ENCODE peak calls at places on chromosomes 2 and 18, in ten cellular contexts. K is fibroblast of mammary gland, A is Panc1, D is keratinocyte, J is heart left ventricle, R is left ventricle myocardium inferior, S is AG09309, I is choroid plexus epithelial cell, F is Caco-2, L is breast epithelium. X is an unnamed sample.

GRCh38 chr2:103293266-103293583 is 531.4 kb downstream of the TMEM182 start:
- DNase-seq in I (no peak), F (no peak), J (no peak), K (no peak), S (no peak), A (no peak), R (no peak), D (no peak), L (no peak), X (no peak)

GRCh38 chr2:181104512-181105121 is 124.2 kb downstream of the UBE2E3 start:
- DNase-seq in A (peak), F (peak), S (peak), L (no peak), I (peak), K (peak), R (no peak), D (no peak), J (no peak), X (peak)

GRCh38 chr2:168470880-168471475 is 14.9 kb downstream of the CERS6 start:
- DNase-seq in A (no peak), S (no peak), D (no peak), F (peak), K (no peak), L (no peak), I (no peak), J (no peak), R (no peak), X (no peak)

GRCh38 chr18:74631242-74632087 is 33.8 kb downstream of the ZNF407 start:
- DNase-seq in I (peak), A (no peak), J (no peak), D (no peak), F (no peak), L (no peak), R (no peak), K (peak), S (no peak), X (peak)

GRCh38 chr2:22737144-22737543 is 647.8 kb upstream of the KLHL29 start:
- DNase-seq in D (no peak), S (no peak), K (no peak), J (no peak), I (no peak), F (no peak), L (no peak), A (no peak), R (no peak), X (no peak)

GRCh38 chr2:26807788-26808460 is 22.1 kb downstream of the CENPA start:
- DNase-seq in R (no peak), L (no peak), D (no peak), K (peak), A (no peak), F (peak), I (peak), S (no peak), J (no peak), X (no peak)

GRCh38 chr2:143686585-143687164 is 557.5 kb downstream of the ARHGAP15 start:
- DNase-seq in L (no peak), D (no peak), S (peak), F (peak), A (peak), I (peak), J (no peak), R (no peak), K (peak), X (peak)

GRCh38 chr2:95024306-95024880 is 1.1 kb upstream of the MAL start:
- DNase-seq in J (no peak), A (no peak), L (no peak), D (no peak), K (no peak), I (no peak), S (no peak), F (no peak), R (no peak), X (no peak)

GRCh38 chr2:171630812-171631626 is 56.2 kb upstream of the DYNC1I2 start:
- DNase-seq in L (no peak), D (no peak), J (no peak), F (peak), A (no peak), K (no peak), R (no peak), I (peak), S (no peak), X (no peak)

GRCh38 chr2:207054521-207054920 is 111.2 kb downstream of the KLF7 start:
- DNase-seq in D (no peak), I (peak), S (peak), L (no peak), J (no peak), F (no peak), K (peak), R (no peak), A (no peak), X (peak)

GRCh38 chr2:119227346-119227745 is 3.7 kb downstream of the STEAP3 start:
- DNase-seq in S (no peak), K (peak), A (no peak), L (no peak), J (no peak), I (no peak), R (no peak), D (no peak), F (no peak), X (no peak)

GRCh38 chr2:6674381-6674780 is 191.3 kb downstream of the CMPK2 start:
- DNase-seq in S (no peak), D (no peak), J (no peak), R (no peak), F (no peak), A (no peak), L (no peak), K (no peak), I (peak), X (no peak)

GRCh38 chr2:9145109-9145751 is 61.4 kb upstream of the ASAP2 start:
- DNase-seq in D (no peak), A (no peak), L (no peak), J (no peak), F (no peak), S (no peak), I (peak), K (peak), R (no peak), X (no peak)

GRCh38 chr2:159539701-159540100 is 76.6 kb downstream of the BAZ2B start:
- DNase-seq in R (no peak), J (no peak), L (no peak), I (no peak), F (no peak), D (no peak), K (no peak), A (no peak), S (no peak), X (peak)

GRCh38 chr18:9380101-9380500 is 45.5 kb downstream of the TWSG1 start:
- DNase-seq in S (peak), L (no peak), K (peak), D (no peak), F (no peak), R (no peak), J (no peak), I (peak), A (no peak), X (no peak)

GRCh38 chr2:138209009-138209408 is 244.7 kb downstream of the HNMT start:
- DNase-seq in D (peak), J (no peak), S (no peak), R (no peak), K (no peak), A (no peak), L (no peak), I (no peak), F (no peak), X (peak)

GRCh38 chr2:208326016-208326415 is 60.0 kb downstream of the PIKFYVE start:
- DNase-seq in J (no peak), I (no peak), A (no peak), F (no peak), K (no peak), R (no peak), L (no peak), S (no peak), D (no peak), X (no peak)

GRCh38 chr2:208334230-208334629 is 68.2 kb downstream of the PIKFYVE start:
- DNase-seq in L (no peak), S (no peak), F (peak), I (no peak), J (no peak), A (no peak), K (no peak), D (no peak), R (no peak), X (peak)

GRCh38 chr2:208329485-208329884 is 63.4 kb downstream of the PIKFYVE start:
- DNase-seq in F (no peak), A (no peak), D (no peak), L (no peak), J (no peak), I (no peak), K (no peak), S (no peak), R (no peak), X (peak)
- H3K4me3 ChIP-seq in F (no peak), A (no peak), D (no peak), L (no peak), J (no peak), I (no peak), K (no peak), S (no peak), R (no peak), X (no peak)

DNA sequence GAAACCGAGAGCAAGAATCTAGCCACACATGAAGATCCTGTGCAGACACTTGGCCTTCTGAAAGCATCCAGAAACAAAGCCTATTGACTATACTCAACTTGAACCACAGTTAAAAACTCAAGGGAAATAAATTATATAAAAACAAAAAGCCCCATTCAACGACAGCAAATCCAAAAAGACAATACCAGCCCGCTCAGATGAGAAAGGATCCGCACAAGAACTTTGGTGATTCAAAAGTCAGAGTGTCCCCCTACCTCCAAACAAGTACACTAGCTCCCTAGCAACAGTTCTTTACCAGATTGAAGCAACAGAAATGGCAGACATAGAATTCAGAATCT is 163.2 kb downstream of the WDPCP start:
- DNase-seq in R (no peak), D (no peak), F (no peak), K (no peak), L (no peak), A (no peak), I (no peak), S (no peak), J (no peak), X (no peak)
- TF ChIP-seq CTCF in R (no peak), D (no peak), F (no peak), K (no peak), L (no peak), A (peak), I (no peak), S (no peak), J (no peak), X (no peak)

GRCh38 chr2:196987654-196988364 is 61.3 kb upstream of the PGAP1 start:
- DNase-seq in S (peak), J (no peak), L (no peak), K (peak), A (peak), I (peak), D (peak), F (no peak), R (no peak), X (peak)
- H3K4me3 ChIP-seq in S (no peak), J (no peak), L (no peak), K (peak), A (peak), I (peak), D (no peak), F (no peak), R (peak), X (no peak)

GRCh38 chr2:226794751-226795171 is 4.9 kb downstream of the IRS1 start:
- DNase-seq in I (peak), D (no peak), F (no peak), J (peak), R (no peak), K (peak), L (no peak), A (no peak), S (no peak), X (peak)

GRCh38 chr2:226796012-226796839 is 3.4 kb downstream of the IRS1 start:
- DNase-seq in L (no peak), F (no peak), S (no peak), R (peak), A (no peak), D (no peak), J (no peak), I (peak), K (no peak), X (peak)

GRCh38 chr2:226794077-226794670 is 5.4 kb downstream of the IRS1 start:
- DNase-seq in R (no peak), F (no peak), J (no peak), L (no peak), I (peak), S (no peak), A (no peak), D (no peak), K (peak), X (peak)

GRCh38 chr2:226796840-226797288 is 2.8 kb downstream of the IRS1 start:
- DNase-seq in J (peak), S (no peak), K (peak), I (peak), A (no peak), D (no peak), L (peak), F (no peak), R (peak), X (peak)

DNA sequence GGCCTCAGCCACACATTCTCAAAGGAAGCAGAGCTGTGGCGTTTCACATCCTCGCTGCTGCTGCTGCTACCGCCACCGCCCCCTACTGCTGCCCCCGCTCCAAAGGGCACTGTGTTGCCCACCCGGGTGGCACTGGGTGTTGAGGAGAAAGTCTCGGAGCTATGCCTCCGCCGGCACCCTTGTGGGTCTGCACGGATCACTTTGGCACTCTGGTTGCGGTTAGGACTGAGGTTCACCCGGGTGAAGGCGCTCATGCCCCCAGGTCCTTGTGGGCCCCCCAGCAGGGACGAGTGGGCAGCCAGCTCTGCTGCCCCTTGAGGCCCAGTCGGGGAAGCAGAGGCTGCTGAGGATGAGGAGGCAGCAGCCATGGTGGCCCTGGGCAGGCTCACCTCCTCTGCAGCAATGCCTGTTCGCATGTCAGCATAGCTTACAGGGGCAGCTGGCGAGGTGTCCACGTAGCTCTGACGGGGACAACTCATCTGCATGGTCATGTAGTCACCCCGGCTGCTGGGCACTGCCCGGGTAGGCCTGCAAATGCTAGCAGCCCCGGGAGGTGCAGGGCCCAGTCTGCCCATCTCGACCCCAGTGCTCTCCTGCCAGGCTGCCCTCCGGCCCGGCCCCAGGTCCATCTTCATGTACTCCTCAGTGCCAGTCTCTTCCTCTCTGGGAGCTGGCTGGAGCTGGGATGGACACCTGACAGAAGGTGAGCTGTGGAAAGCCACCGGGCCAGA is 4.2 kb downstream of the IRS1 start:
- DNase-seq in J (peak), F (no peak), R (no peak), I (peak), A (no peak), D (no peak), K (peak), S (no peak), L (peak), X (peak)
- TF ChIP-seq CTCF in J (peak), F (no peak), R (peak), I (peak), A (peak), D (no peak), K (peak), S (peak), L (peak), X (no peak)

X was measured in epithelial cell of esophagus.